ENCODE peak calls at places on chromosomes 16 and 17, in seven cellular contexts. One of them, this sample, is unnamed. For H3K4me1 and H3K36me3, the result is how much of the 10 kb centered on the place peaks cover.

GRCh38 chr17:17494499-17495447 is 1.4 kb downstream of the RASD1 start:
- DNase-seq in K562: no peak
- DNase-seq in tibial artery: peak
- DNase-seq in BE2C: peak
- DNase-seq in neuronal stem cell: peak
- DNase-seq in esophagus squamous epithelium: no peak
- DNase-seq in OCI-LY7: no peak
- DNase-seq in this sample: no peak

GRCh38 chr17:43401293-43401692 is 2.5 kb downstream of the ARL4D start:
- DNase-seq in K562: no peak
- DNase-seq in tibial artery: peak
- DNase-seq in BE2C: peak
- DNase-seq in neuronal stem cell: no peak
- DNase-seq in esophagus squamous epithelium: no peak
- DNase-seq in OCI-LY7: no peak
- DNase-seq in this sample: peak

GRCh38 chr16:48153689-48154265 is 2.0 kb downstream of the ABCC12 start:
- DNase-seq in K562: no peak
- DNase-seq in tibial artery: no peak
- DNase-seq in BE2C: no peak
- DNase-seq in neuronal stem cell: no peak
- DNase-seq in esophagus squamous epithelium: no peak
- DNase-seq in OCI-LY7: no peak
- DNase-seq in this sample: no peak

GRCh38 chr16:57720142-57720575 is 15.4 kb upstream of the KATNB1 start:
- DNase-seq in K562: peak
- DNase-seq in tibial artery: no peak
- DNase-seq in BE2C: peak
- DNase-seq in neuronal stem cell: no peak
- DNase-seq in esophagus squamous epithelium: no peak
- DNase-seq in OCI-LY7: peak
- DNase-seq in this sample: peak

GRCh38 chr17:45951941-45952340 is 47.1 kb upstream of the STH start:
- DNase-seq in K562: no peak
- DNase-seq in tibial artery: no peak
- DNase-seq in BE2C: no peak
- DNase-seq in neuronal stem cell: no peak
- DNase-seq in esophagus squamous epithelium: no peak
- DNase-seq in OCI-LY7: no peak
- DNase-seq in this sample: no peak

GRCh38 chr17:74749262-74750038 is 1.0 kb downstream of the NHERF1 start:
- DNase-seq in K562: no peak
- DNase-seq in tibial artery: no peak
- DNase-seq in BE2C: no peak
- DNase-seq in neuronal stem cell: no peak
- DNase-seq in esophagus squamous epithelium: no peak
- DNase-seq in OCI-LY7: peak
- DNase-seq in this sample: no peak

GRCh38 chr16:60792437-60792836 is 1243.8 kb downstream of the CDH8 start:
- DNase-seq in K562: no peak
- DNase-seq in tibial artery: no peak
- DNase-seq in BE2C: no peak
- DNase-seq in neuronal stem cell: no peak
- DNase-seq in esophagus squamous epithelium: no peak
- DNase-seq in OCI-LY7: no peak
- DNase-seq in this sample: no peak

GRCh38 chr16:11636172-11636721 is 32.0 kb upstream of the SNN start:
- DNase-seq in K562: no peak
- DNase-seq in tibial artery: no peak
- DNase-seq in BE2C: no peak
- DNase-seq in neuronal stem cell: no peak
- DNase-seq in esophagus squamous epithelium: no peak
- DNase-seq in OCI-LY7: no peak
- DNase-seq in this sample: no peak

DNA sequence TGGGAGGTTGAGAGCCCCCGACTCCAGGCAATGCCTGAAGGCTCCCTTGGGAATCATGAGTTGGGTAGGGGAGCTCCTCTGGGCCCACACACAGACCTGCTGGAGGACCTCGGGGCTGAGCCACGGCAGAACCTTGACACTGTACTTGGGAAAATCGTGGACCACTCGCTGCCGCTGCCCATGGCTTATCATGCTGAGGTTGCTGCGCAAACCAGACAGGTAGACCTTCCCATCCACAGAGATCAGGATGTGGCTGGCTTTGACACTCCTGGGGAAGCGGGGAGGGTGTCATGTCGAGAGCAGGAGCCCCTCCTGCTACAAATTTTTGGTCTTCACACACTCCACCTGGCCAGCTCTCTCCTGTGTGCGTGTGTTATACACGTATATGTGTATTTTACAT is 7.2 kb upstream of the LIMD2 start:
- DNase-seq in K562: no peak
- DNase-seq in tibial artery: no peak
- DNase-seq in BE2C: no peak
- DNase-seq in neuronal stem cell: no peak
- DNase-seq in esophagus squamous epithelium: no peak
- DNase-seq in OCI-LY7: no peak
- DNase-seq in this sample: peak
- H3K4me1 ChIP-seq in K562: under half
- H3K4me1 ChIP-seq in tibial artery: under half
- H3K4me1 ChIP-seq in BE2C: under half
- H3K4me1 ChIP-seq in neuronal stem cell: under half
- H3K4me1 ChIP-seq in esophagus squamous epithelium: under half
- H3K4me1 ChIP-seq in OCI-LY7: under half
- H3K4me1 ChIP-seq in this sample: under half

DNA sequence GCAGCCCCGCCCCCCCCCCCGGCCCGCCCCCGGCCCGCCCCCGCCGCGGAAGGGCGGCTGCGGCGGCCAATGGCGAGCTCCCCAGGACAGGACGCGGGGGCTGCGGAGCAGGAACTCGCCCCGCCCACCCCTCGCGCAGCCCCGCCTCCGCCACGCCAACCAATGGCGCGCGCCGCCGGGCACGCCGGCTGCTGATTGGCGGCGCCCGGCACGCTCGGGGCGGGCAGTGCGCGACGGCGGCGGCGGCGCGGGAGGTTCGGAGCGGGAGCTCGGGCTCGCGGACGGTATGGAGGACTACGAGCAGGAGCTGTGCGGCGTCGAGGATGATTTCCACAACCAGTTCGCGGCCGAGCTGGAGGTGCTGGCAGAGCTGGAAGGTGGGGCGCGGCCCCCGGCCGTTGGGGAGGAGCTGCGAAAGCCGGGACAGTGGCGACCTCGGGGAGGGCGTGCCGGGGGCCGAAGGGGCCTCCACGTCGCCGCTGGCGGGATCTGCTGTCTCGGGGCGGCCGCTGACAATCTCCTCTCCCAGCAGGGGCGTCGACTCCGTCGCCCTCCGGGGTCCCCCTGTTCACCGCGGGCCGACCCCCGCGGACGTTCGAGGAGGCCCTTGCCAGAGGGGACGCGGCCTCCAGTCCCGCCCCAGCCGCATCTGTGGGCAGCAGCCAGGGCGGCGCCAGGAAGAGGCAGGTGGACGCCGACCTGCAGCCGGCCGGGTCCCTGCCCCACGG is at the start of gene CHTF18:
- DNase-seq in K562: peak
- DNase-seq in tibial artery: peak
- DNase-seq in BE2C: peak
- DNase-seq in neuronal stem cell: peak
- DNase-seq in esophagus squamous epithelium: peak
- DNase-seq in OCI-LY7: peak
- DNase-seq in this sample: peak
- H3K4me3 ChIP-seq in K562: peak
- H3K4me3 ChIP-seq in tibial artery: peak
- H3K4me3 ChIP-seq in BE2C: peak
- H3K4me3 ChIP-seq in neuronal stem cell: peak
- H3K4me3 ChIP-seq in esophagus squamous epithelium: peak
- H3K4me3 ChIP-seq in OCI-LY7: peak
- H3K4me3 ChIP-seq in this sample: peak

DNA sequence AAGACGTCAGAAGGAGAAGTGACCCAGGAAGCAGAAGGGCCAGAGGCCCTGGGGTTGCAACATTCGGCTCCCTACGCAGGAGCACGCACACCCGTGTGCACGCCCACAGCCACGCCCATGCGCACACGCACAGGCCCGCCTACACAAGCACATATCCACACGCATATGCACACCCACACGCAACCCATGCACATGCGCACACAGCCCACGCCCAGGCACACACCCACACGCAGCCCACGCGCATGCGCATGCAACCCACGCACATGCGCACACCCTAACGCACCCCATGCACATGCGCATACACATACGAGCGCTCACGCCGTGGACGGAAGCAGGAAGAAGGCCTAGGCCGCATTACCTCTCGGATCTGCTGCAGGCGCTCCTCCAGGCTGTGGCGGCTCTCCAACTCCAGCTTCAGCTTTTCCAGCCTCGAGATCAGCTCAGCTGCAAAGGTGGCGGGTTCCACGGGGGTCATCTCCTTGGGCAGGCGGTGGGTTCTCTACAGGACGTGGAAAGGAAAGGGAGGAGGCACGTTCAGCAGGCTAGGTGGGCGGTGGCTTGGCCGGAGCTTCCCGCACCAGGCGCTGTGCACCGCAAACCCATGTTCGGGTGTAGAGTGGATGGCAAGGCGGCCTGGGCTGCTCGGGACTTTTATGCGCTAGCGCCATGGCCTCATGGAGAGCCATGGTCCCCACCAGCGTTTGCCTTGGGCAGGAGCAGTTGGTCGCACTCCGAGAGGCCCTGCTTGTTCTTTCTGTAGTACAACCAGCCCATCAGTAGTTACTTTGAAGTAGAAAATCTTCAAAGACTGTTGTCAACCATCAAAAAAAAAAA is 23.4 kb downstream of the AXIN2 start:
- DNase-seq in K562: peak
- DNase-seq in tibial artery: no peak
- DNase-seq in BE2C: no peak
- DNase-seq in neuronal stem cell: no peak
- DNase-seq in esophagus squamous epithelium: no peak
- DNase-seq in OCI-LY7: no peak
- DNase-seq in this sample: peak
- H3K36me3 ChIP-seq in K562: under half
- H3K36me3 ChIP-seq in tibial artery: half or more
- H3K36me3 ChIP-seq in BE2C: under half
- H3K36me3 ChIP-seq in neuronal stem cell: half or more
- H3K36me3 ChIP-seq in esophagus squamous epithelium: under half
- H3K36me3 ChIP-seq in OCI-LY7: under half
- H3K36me3 ChIP-seq in this sample: under half

GRCh38 chr17:30954046-30954805 is 16.6 kb upstream of the RNF135 start:
- DNase-seq in K562: no peak
- DNase-seq in tibial artery: no peak
- DNase-seq in BE2C: no peak
- DNase-seq in neuronal stem cell: no peak
- DNase-seq in esophagus squamous epithelium: no peak
- DNase-seq in OCI-LY7: no peak
- DNase-seq in this sample: peak
- H3K4me1 ChIP-seq in K562: under half
- H3K4me1 ChIP-seq in tibial artery: under half
- H3K4me1 ChIP-seq in BE2C: under half
- H3K4me1 ChIP-seq in neuronal stem cell: under half
- H3K4me1 ChIP-seq in esophagus squamous epithelium: under half
- H3K4me1 ChIP-seq in OCI-LY7: half or more
- H3K4me1 ChIP-seq in this sample: under half

GRCh38 chr16:64478258-64478906 is 643.5 kb downstream of the CDH11 start:
- DNase-seq in K562: no peak
- DNase-seq in tibial artery: no peak
- DNase-seq in BE2C: no peak
- DNase-seq in neuronal stem cell: no peak
- DNase-seq in esophagus squamous epithelium: no peak
- DNase-seq in OCI-LY7: no peak
- DNase-seq in this sample: no peak
- H3K4me3 ChIP-seq in K562: no peak
- H3K4me3 ChIP-seq in tibial artery: no peak
- H3K4me3 ChIP-seq in BE2C: no peak
- H3K4me3 ChIP-seq in neuronal stem cell: no peak
- H3K4me3 ChIP-seq in esophagus squamous epithelium: no peak
- H3K4me3 ChIP-seq in OCI-LY7: no peak
- H3K4me3 ChIP-seq in this sample: no peak

DNA sequence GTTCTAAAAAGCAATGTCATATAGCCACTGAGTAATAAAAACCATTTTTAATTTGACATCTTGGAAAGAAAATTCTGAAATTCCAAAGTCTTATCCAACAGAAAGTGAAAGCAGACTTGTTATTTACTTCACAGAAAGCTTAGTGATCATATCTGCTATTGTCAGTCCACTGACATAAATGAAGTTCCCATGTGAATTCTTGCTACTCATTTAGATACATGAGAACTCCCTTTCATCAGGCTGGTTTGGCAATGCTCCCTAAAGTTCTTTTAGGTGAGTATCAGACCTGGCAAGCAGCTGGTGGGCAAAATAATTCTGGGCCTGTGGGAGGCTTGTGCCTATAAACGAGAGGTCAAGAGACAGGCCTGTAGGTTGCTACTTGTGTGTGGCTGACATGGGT is 23.4 kb downstream of the NME2 start:
- DNase-seq in K562: no peak
- DNase-seq in tibial artery: no peak
- DNase-seq in BE2C: no peak
- DNase-seq in neuronal stem cell: no peak
- DNase-seq in esophagus squamous epithelium: no peak
- DNase-seq in OCI-LY7: no peak
- DNase-seq in this sample: no peak
- H3K36me3 ChIP-seq in K562: half or more
- H3K36me3 ChIP-seq in tibial artery: half or more
- H3K36me3 ChIP-seq in BE2C: under half
- H3K36me3 ChIP-seq in neuronal stem cell: half or more
- H3K36me3 ChIP-seq in esophagus squamous epithelium: under half
- H3K36me3 ChIP-seq in OCI-LY7: half or more
- H3K36me3 ChIP-seq in this sample: under half

DNA sequence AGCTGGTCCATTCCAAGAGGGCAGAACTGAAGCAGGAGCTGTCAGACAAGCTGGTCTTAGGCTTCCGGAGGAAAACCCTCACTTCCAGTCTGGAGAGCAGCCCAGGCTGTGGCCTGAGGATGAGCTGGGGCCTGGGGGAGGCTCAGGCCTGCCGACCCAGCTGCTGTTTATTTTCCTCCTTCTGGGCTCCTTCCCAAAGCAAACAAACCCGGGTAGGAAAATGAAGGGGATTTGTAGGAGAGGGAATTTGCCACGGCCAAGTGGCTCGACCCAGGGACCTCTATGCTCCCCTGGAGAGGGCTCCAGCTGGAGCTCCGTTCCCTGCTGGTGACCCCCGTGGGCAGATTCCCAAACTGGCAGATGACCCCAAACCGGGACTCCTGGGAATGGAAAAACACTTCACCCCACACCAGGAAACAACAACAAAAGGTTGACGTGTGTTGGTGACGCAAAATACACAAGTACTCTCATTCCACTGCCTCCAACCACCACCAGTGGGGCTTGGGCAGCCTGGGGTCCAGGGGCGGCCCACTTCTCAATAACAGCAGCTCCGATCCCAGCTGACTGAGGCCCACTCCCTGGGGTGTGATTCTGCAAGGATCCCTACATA is 8.8 kb downstream of the JUP start:
- DNase-seq in K562: no peak
- DNase-seq in tibial artery: peak
- DNase-seq in BE2C: no peak
- DNase-seq in neuronal stem cell: no peak
- DNase-seq in esophagus squamous epithelium: no peak
- DNase-seq in OCI-LY7: no peak
- DNase-seq in this sample: peak
- H3K4me1 ChIP-seq in K562: under half
- H3K4me1 ChIP-seq in tibial artery: under half
- H3K4me1 ChIP-seq in BE2C: under half
- H3K4me1 ChIP-seq in neuronal stem cell: under half
- H3K4me1 ChIP-seq in esophagus squamous epithelium: half or more
- H3K4me1 ChIP-seq in OCI-LY7: under half
- H3K4me1 ChIP-seq in this sample: under half